ENCODE peak calls at places on chromosomes 16 and 17, in four cellular contexts. B is right lobe of liver, V is tibial artery, L is heart left ventricle. J is an unnamed sample.

GRCh38 chr17:44759096-44759915 is 518 bp downstream of the ADAM11 start:
- DNase-seq in B (no peak), V (no peak), L (no peak), J (no peak)

GRCh38 chr17:82435601-82436583 is 14.7 kb downstream of the CYBC1 start:
- DNase-seq in B (peak), V (no peak), L (no peak), J (no peak)

GRCh38 chr16:56311208-56312027 is 113.9 kb downstream of the AMFR start:
- DNase-seq in B (no peak), V (no peak), L (no peak), J (no peak)

GRCh38 chr17:76371656-76372628 is 12.5 kb upstream of the SPHK1 start:
- DNase-seq in B (no peak), V (no peak), L (no peak), J (no peak)

GRCh38 chr16:71762186-71762585 is 37.7 kb upstream of the PHLPP2 start:
- DNase-seq in B (no peak), V (no peak), L (no peak), J (no peak)

GRCh38 chr17:27540300-27541105 is 84.3 kb downstream of the KSR1 start:
- DNase-seq in B (peak), V (peak), L (peak), J (peak)

GRCh38 chr16:18800674-18801196 is 614 bp downstream of the ARL6IP1 start:
- DNase-seq in B (peak), V (no peak), L (no peak), J (no peak)

GRCh38 chr16:1430759-1431496 is at the start of gene PERCC1:
- DNase-seq in B (no peak), V (no peak), L (no peak), J (no peak)

GRCh38 chr17:55572139-55572538 is 60.9 kb upstream of the SMIM36 start:
- DNase-seq in B (no peak), V (no peak), L (no peak), J (no peak)

GRCh38 chr16:88381820-88382451 is 823 bp upstream of the ZNF469 start:
- DNase-seq in B (peak), V (no peak), L (peak), J (no peak)

GRCh38 chr17:603405-604193 is 111.0 kb downstream of the VPS53 start:
- DNase-seq in B (no peak), V (no peak), L (no peak), J (no peak)

GRCh38 chr17:72421128-72422092 is 300.6 kb downstream of the SOX9 start:
- DNase-seq in B (peak), V (no peak), L (peak), J (no peak)

GRCh38 chr17:19867654-19868395 is at the start of gene ULK2:
- DNase-seq in B (peak), V (peak), L (peak), J (peak)

GRCh38 chr16:86383488-86384262 is 126.7 kb upstream of the FOXF1 start:
- DNase-seq in B (no peak), V (peak), L (no peak), J (no peak)

GRCh38 chr17:42673885-42674754 is 2.7 kb downstream of the PLEKHH3 start:
- DNase-seq in B (no peak), V (peak), L (peak), J (peak)

GRCh38 chr16:47731252-47731651 is 270.1 kb downstream of the PHKB start:
- DNase-seq in B (no peak), V (no peak), L (no peak), J (no peak)

GRCh38 chr17:27654654-27655524 is 23.9 kb downstream of the LGALS9 start:
- DNase-seq in B (peak), V (peak), L (peak), J (peak)

GRCh38 chr17:82642022-82642421 is 6.2 kb downstream of the WDR45B start:
- DNase-seq in B (no peak), V (no peak), L (no peak), J (no peak)

GRCh38 chr16:28292731-28293588 is 635 bp downstream of the SBK1 start:
- DNase-seq in B (no peak), V (no peak), L (no peak), J (no peak)

GRCh38 chr17:41910701-41911391 is 7.9 kb downstream of the ACLY start:
- DNase-seq in B (no peak), V (no peak), L (no peak), J (no peak)

GRCh38 chr16:68013440-68013839 is 2.3 kb downstream of the DPEP2NB start:
- DNase-seq in B (no peak), V (no peak), L (no peak), J (no peak)

GRCh38 chr17:40075216-40076100 is 12.7 kb downstream of the THRA start:
- DNase-seq in B (peak), V (peak), L (peak), J (peak)

GRCh38 chr17:8100149-8100548 is 12.6 kb upstream of the ALOX12B start:
- DNase-seq in B (no peak), V (no peak), L (no peak), J (no peak)

GRCh38 chr17:82301916-82302497 is 15.4 kb downstream of the CD7 start:
- DNase-seq in B (peak), V (no peak), L (no peak), J (no peak)

GRCh38 chr16:17633146-17633966 is 162.6 kb upstream of the XYLT1 start:
- DNase-seq in B (no peak), V (no peak), L (no peak), J (no peak)

GRCh38 chr17:18859256-18859655 is 1.3 kb downstream of the PRPSAP2 start:
- DNase-seq in B (no peak), V (no peak), L (no peak), J (no peak)

GRCh38 chr16:27211026-27211425 is 7.7 kb downstream of the KDM8 start:
- DNase-seq in B (no peak), V (no peak), L (no peak), J (no peak)

GRCh38 chr16:2791174-2791573 is 3.8 kb upstream of the PRSS33 start:
- DNase-seq in B (no peak), V (no peak), L (no peak), J (no peak)

GRCh38 chr16:75273054-75273925 is 21.9 kb upstream of the BCAR1 start:
- DNase-seq in B (no peak), V (no peak), L (no peak), J (no peak)

GRCh38 chr17:74432484-74433391 is 850 bp downstream of the GPRC5C start:
- DNase-seq in B (peak), V (no peak), L (no peak), J (no peak)

GRCh38 chr17:10156579-10157488 is 41.6 kb downstream of the GAS7 start:
- DNase-seq in B (peak), V (peak), L (peak), J (peak)

DNA sequence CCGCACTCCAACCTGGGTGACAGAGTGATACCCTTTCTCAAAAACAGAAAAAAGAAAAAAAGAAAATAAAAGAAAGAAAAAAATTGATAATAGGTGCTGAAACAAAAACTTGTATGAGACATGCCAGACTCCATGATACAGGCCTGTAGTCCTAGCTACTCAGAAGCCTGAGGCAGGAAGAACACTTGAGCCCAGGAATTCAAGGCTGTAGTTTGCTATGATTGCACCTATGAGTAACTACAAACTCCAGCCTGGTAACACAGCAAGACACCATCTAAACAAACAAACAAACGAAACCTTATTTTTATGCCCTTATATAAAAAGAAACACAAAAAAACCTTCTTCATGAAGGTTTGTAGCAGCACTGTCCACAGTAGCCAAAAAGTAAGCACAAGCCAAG is 5.0 kb upstream of the CMTM4 start:
- DNase-seq in B (no peak), V (no peak), L (no peak), J (no peak)
- H3K4me3 ChIP-seq in B (no peak), V (no peak), L (no peak), J (no peak)

GRCh38 chr17:46166692-46167249 is 26.5 kb downstream of the KANSL1 start:
- DNase-seq in B (no peak), V (no peak), L (no peak), J (no peak)
- TF ChIP-seq CTCF in B (no peak), V (no peak), L (no peak), J (no peak)

GRCh38 chr17:12485361-12485911 is 180.3 kb upstream of the MYOCD start:
- DNase-seq in B (no peak), V (no peak), L (no peak), J (no peak)
- H3K27ac ChIP-seq in B (no peak), V (no peak), L (no peak), J (no peak)

DNA sequence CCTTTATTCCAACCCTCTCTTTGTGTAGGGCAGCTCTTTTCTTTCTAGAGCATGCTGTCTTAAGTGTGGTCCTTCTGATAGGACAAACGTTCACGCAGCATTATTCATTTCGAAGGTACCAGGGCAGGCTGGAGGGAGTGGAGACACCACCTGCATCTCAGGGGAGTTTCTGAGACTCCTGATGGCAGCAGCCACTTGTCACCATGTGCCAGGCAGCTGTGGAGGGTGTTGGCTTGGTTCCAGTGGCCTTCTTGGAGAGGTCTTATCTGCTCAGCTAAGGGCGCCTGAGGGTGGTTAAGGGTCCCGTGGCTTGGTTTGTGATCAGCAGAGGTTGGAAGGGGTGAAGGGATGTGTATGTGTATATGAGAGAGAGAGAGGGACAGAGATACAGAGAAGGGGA is 257.1 kb upstream of the EEF2KMT start:
- DNase-seq in B (no peak), V (no peak), L (no peak), J (no peak)
- H3K4me3 ChIP-seq in B (no peak), V (no peak), L (no peak), J (no peak)

GRCh38 chr16:85329059-85329812 is 217.0 kb upstream of the CIBAR2 start:
- DNase-seq in B (no peak), V (no peak), L (no peak), J (no peak)
- TF ChIP-seq CTCF in B (no peak), V (no peak), L (no peak), J (no peak)

GRCh38 chr16:51031598-51031997 is 119.5 kb downstream of the SALL1 start:
- DNase-seq in B (no peak), V (no peak), L (no peak), J (no peak)

GRCh38 chr16:51035711-51036110 is 115.4 kb downstream of the SALL1 start:
- DNase-seq in B (no peak), V (no peak), L (no peak), J (no peak)

GRCh38 chr16:51035110-51035498 is 116.0 kb downstream of the SALL1 start:
- DNase-seq in B (no peak), V (no peak), L (no peak), J (no peak)

GRCh38 chr16:51039638-51040331 is 111.3 kb downstream of the SALL1 start:
- DNase-seq in B (no peak), V (no peak), L (no peak), J (no peak)

GRCh38 chr16:51034481-51035109 is 116.5 kb downstream of the SALL1 start:
- DNase-seq in B (no peak), V (no peak), L (no peak), J (no peak)
- H3K27ac ChIP-seq in B (no peak), V (no peak), L (no peak), J (no peak)

DNA sequence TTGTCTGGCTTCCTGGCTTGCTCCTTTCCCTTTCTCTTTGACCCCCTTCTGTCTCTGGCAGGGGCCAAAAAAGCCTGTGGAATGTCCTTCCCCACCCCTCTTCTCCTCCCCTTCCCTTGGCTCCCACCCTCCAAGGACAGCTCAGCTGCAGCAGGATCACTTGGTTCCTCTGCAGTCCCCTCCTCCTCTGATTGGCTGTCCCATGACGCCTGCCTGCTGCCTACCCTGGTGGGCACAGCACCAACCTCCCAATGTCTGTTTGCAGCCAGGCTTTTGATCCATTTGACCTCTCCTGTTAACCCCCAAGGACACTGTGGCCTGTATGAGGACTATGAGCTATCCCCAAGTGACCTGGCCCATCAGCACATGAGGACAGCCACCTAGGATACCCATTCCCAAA is 14.8 kb upstream of the MTMR4 start:
- DNase-seq in B (no peak), V (no peak), L (no peak), J (no peak)
- H3K4me3 ChIP-seq in B (no peak), V (no peak), L (no peak), J (no peak)

GRCh38 chr17:63698381-63698885 is 1.5 kb downstream of the LIMD2 start:
- DNase-seq in B (no peak), V (no peak), L (no peak), J (no peak)

GRCh38 chr17:63695889-63696288 is 4.0 kb downstream of the LIMD2 start:
- DNase-seq in B (no peak), V (no peak), L (no peak), J (no peak)

GRCh38 chr17:63694974-63695773 is 4.8 kb downstream of the LIMD2 start:
- DNase-seq in B (no peak), V (no peak), L (no peak), J (no peak)

GRCh38 chr17:63697341-63698286 is 2.3 kb downstream of the LIMD2 start:
- DNase-seq in B (peak), V (no peak), L (peak), J (no peak)

DNA sequence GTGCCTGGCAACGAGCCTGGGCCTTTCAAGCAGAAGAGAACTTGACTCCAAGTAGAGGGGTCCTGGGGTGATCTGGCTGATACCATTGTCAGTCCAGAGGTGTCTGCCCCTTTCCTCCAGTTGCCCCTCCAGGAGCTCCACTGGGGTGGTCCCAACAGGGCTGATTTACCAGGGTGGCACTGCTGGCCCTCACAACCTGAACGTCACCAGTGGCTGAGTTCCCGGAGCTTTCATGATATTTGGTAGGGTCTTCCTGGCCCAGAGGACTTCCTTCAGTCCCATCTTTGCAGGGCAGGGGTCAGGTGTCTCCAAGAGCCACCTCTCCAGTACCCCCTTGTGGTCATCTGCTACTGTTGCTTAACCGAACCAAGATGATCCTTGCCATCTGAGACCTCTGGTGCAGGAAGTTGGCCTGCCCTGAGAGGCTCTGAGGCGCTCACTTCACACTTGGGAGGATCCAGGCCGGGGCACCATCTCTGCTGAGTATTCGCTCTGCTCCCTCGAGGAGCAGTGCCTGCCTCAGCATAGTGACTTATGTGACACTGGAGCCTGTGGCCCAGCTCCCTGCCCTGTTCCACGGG is 3.5 kb downstream of the LIMD2 start:
- DNase-seq in B (no peak), V (no peak), L (no peak), J (peak)
- TF ChIP-seq CTCF in B (peak), V (no peak), L (peak), J (peak)

DNA sequence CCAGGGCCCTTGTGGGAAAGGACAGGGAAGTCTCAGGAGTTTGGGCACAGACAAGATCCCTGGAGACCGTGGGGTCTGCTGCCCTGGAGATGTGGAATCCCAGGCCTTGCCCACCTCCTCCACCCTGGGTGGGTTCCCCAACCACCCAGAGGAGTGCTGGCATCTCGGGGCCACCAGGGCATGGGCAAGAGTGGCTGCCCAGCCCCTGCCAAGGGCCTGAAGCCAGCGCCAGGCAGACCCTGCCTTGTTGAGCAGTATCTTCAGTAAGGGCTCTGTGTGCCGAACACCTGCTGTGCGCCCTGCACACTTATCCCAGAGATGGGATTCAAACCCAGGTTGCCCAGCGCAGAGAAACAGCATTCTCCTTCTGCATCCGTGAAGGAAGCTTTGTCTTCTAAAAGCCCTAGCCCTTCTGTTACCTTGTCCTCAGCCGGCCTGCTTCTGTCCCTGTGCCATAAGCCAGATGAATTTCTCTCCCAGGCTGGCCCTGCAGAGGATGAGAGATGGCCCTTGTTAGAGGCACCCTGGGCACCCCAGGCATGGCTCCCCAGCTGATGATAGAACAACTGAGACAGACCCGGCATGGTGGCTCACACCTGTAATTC is 32.4 kb downstream of the TMEM235 start:
- DNase-seq in B (no peak), V (no peak), L (no peak), J (no peak)
- H3K27ac ChIP-seq in B (peak), V (no peak), L (peak), J (no peak)